ENCODE peak calls at places on chromosomes 5 and 9, in ten cellular contexts. One of them, this sample, is unnamed.

GRCh38 chr9:87216036-87216435 is 268.7 kb upstream of the GAS1 start:
- DNase-seq in heart left ventricle: no peak
- DNase-seq in prostate gland: no peak
- DNase-seq in adrenal gland: no peak
- DNase-seq in ovary: no peak
- DNase-seq in A549: no peak
- DNase-seq in GM12878: no peak
- DNase-seq in lower leg skin: no peak
- DNase-seq in erythroblast: no peak
- DNase-seq in uterus: no peak
- DNase-seq in this sample: no peak

GRCh38 chr5:94916619-94917018 is 298.1 kb downstream of the SLF1 start:
- DNase-seq in heart left ventricle: no peak
- DNase-seq in GM12878: no peak
- DNase-seq in ovary: no peak
- DNase-seq in erythroblast: no peak
- DNase-seq in uterus: no peak
- DNase-seq in adrenal gland: no peak
- DNase-seq in lower leg skin: no peak
- DNase-seq in prostate gland: peak; percentile 43
- DNase-seq in A549: no peak
- DNase-seq in this sample: no peak

GRCh38 chr5:53109436-53110127 is at the start of gene MOCS2:
- DNase-seq in adrenal gland: peak; percentile 95
- DNase-seq in lower leg skin: peak; percentile 85
- DNase-seq in uterus: peak; percentile 86
- DNase-seq in prostate gland: peak; percentile 86
- DNase-seq in A549: peak; percentile 94
- DNase-seq in GM12878: peak; percentile 64
- DNase-seq in ovary: peak; percentile 94
- DNase-seq in erythroblast: peak; percentile 91
- DNase-seq in heart left ventricle: peak; percentile 94
- DNase-seq in this sample: peak; percentile 91

GRCh38 chr5:181170996-181171395 is 23.6 kb downstream of the OR2V2 start:
- DNase-seq in heart left ventricle: no peak
- DNase-seq in prostate gland: no peak
- DNase-seq in ovary: no peak
- DNase-seq in uterus: no peak
- DNase-seq in A549: no peak
- DNase-seq in lower leg skin: no peak
- DNase-seq in adrenal gland: no peak
- DNase-seq in erythroblast: no peak
- DNase-seq in GM12878: no peak
- DNase-seq in this sample: no peak

GRCh38 chr5:32767948-32768427 is 56.9 kb downstream of the NPR3 start:
- DNase-seq in A549: peak; percentile 96
- DNase-seq in erythroblast: no peak
- DNase-seq in lower leg skin: no peak
- DNase-seq in heart left ventricle: no peak
- DNase-seq in GM12878: no peak
- DNase-seq in prostate gland: no peak
- DNase-seq in ovary: no peak
- DNase-seq in uterus: no peak
- DNase-seq in adrenal gland: peak; percentile 97
- DNase-seq in this sample: no peak

GRCh38 chr9:37220971-37221370 is 100.6 kb downstream of the ZCCHC7 start:
- DNase-seq in lower leg skin: no peak
- DNase-seq in adrenal gland: no peak
- DNase-seq in ovary: no peak
- DNase-seq in GM12878: no peak
- DNase-seq in prostate gland: no peak
- DNase-seq in uterus: no peak
- DNase-seq in erythroblast: no peak
- DNase-seq in A549: no peak
- DNase-seq in heart left ventricle: no peak
- DNase-seq in this sample: no peak

GRCh38 chr5:103232393-103232999 is 26.1 kb upstream of the MACIR start:
- DNase-seq in adrenal gland: peak; percentile 40
- DNase-seq in ovary: no peak
- DNase-seq in uterus: no peak
- DNase-seq in GM12878: no peak
- DNase-seq in heart left ventricle: no peak
- DNase-seq in erythroblast: peak; percentile 54
- DNase-seq in A549: peak; percentile 18
- DNase-seq in prostate gland: no peak
- DNase-seq in lower leg skin: no peak
- DNase-seq in this sample: peak; percentile 46

GRCh38 chr9:133348763-133349573 is 950 bp downstream of the RPL7A start:
- DNase-seq in ovary: no peak
- DNase-seq in adrenal gland: peak; percentile 51
- DNase-seq in erythroblast: peak; percentile 30
- DNase-seq in heart left ventricle: no peak
- DNase-seq in prostate gland: no peak
- DNase-seq in GM12878: no peak
- DNase-seq in lower leg skin: no peak
- DNase-seq in uterus: no peak
- DNase-seq in A549: no peak
- DNase-seq in this sample: no peak

GRCh38 chr5:43674536-43674935 is 71.6 kb downstream of the NNT start:
- DNase-seq in GM12878: no peak
- DNase-seq in erythroblast: no peak
- DNase-seq in ovary: no peak
- DNase-seq in A549: no peak
- DNase-seq in heart left ventricle: no peak
- DNase-seq in adrenal gland: no peak
- DNase-seq in uterus: no peak
- DNase-seq in lower leg skin: no peak
- DNase-seq in prostate gland: no peak
- DNase-seq in this sample: no peak

DNA sequence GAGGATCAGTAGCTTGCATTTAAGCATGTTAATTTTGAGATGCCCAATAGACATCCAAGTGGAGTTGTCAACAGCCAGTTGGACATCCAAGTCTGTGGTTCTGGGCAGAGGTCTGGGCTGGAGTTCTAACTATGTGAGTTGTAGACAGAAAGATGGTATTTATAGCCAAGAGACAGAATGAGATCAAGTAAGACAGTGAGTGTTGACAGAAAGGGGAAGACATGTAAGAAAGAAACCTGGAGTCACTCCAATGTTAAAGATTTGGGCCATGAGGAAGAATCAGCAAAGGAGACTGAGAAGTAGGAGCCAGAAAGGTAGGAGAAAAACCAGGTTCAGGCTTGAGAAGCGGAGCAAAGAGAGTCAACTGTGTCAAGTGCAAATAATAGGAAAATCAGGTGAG is 95.5 kb upstream of the PUM3 start:
- DNase-seq in GM12878: no peak
- DNase-seq in lower leg skin: no peak
- DNase-seq in adrenal gland: no peak
- DNase-seq in A549: no peak
- DNase-seq in heart left ventricle: no peak
- DNase-seq in uterus: no peak
- DNase-seq in ovary: no peak
- DNase-seq in erythroblast: no peak
- DNase-seq in prostate gland: no peak
- DNase-seq in this sample: no peak
- TF ChIP-seq POLR2A in GM12878: no peak
- TF ChIP-seq POLR2A in lower leg skin: no peak
- TF ChIP-seq POLR2A in adrenal gland: no peak
- TF ChIP-seq POLR2A in A549: no peak
- TF ChIP-seq POLR2A in heart left ventricle: no peak
- TF ChIP-seq POLR2A in uterus: no peak
- TF ChIP-seq POLR2A in ovary: no peak
- TF ChIP-seq POLR2A in erythroblast: no peak
- TF ChIP-seq POLR2A in prostate gland: no peak
- TF ChIP-seq POLR2A in this sample: no peak

DNA sequence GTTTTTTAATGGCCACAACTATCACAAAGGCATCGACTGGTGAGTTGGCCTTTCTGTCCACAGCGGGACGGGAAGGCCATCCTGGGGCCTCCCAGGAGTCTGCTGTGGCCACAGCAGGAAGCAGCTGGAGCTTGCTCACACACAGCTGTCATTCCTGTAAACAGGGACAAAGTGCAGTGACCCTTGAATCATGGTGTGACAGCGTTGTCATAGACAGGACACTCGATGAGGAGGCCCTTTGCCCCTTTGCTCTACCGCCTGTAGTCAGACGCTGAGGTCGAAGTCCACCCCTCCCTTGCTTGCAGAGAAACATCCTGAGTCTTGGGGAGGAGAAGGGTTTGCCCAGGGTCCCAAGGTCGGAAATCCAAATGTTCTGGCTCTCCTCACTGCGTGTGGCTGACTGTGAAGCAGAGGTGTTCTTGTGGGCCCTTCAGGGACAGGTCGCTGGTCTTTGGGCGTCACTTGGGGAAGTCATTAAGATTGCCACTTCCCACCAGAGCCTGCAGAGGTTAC is 35.1 kb downstream of the NDST1 start:
- DNase-seq in heart left ventricle: no peak
- DNase-seq in prostate gland: no peak
- DNase-seq in adrenal gland: peak; percentile 77
- DNase-seq in A549: no peak
- DNase-seq in ovary: peak; percentile 32
- DNase-seq in lower leg skin: no peak
- DNase-seq in uterus: no peak
- DNase-seq in erythroblast: no peak
- DNase-seq in GM12878: no peak
- DNase-seq in this sample: no peak
- TF ChIP-seq POLR2A in heart left ventricle: no peak
- TF ChIP-seq POLR2A in prostate gland: no peak
- TF ChIP-seq POLR2A in adrenal gland: peak; percentile 14
- TF ChIP-seq POLR2A in A549: no peak
- TF ChIP-seq POLR2A in ovary: no peak
- TF ChIP-seq POLR2A in lower leg skin: no peak
- TF ChIP-seq POLR2A in uterus: no peak
- TF ChIP-seq POLR2A in erythroblast: no peak
- TF ChIP-seq POLR2A in GM12878: no peak
- TF ChIP-seq POLR2A in this sample: no peak

GRCh38 chr9:131667576-131667975 is 72.3 kb downstream of the RAPGEF1 start:
- DNase-seq in heart left ventricle: no peak
- DNase-seq in prostate gland: no peak
- DNase-seq in GM12878: no peak
- DNase-seq in ovary: no peak
- DNase-seq in uterus: no peak
- DNase-seq in erythroblast: no peak
- DNase-seq in A549: no peak
- DNase-seq in lower leg skin: no peak
- DNase-seq in adrenal gland: no peak
- DNase-seq in this sample: no peak

GRCh38 chr9:131666029-131666428 is 73.8 kb downstream of the RAPGEF1 start:
- DNase-seq in lower leg skin: no peak
- DNase-seq in adrenal gland: no peak
- DNase-seq in ovary: no peak
- DNase-seq in A549: no peak
- DNase-seq in prostate gland: no peak
- DNase-seq in erythroblast: no peak
- DNase-seq in heart left ventricle: no peak
- DNase-seq in GM12878: no peak
- DNase-seq in uterus: no peak
- DNase-seq in this sample: no peak

GRCh38 chr9:131668057-131668438 is 71.8 kb downstream of the RAPGEF1 start:
- DNase-seq in ovary: no peak
- DNase-seq in prostate gland: no peak
- DNase-seq in uterus: no peak
- DNase-seq in adrenal gland: no peak
- DNase-seq in GM12878: no peak
- DNase-seq in heart left ventricle: no peak
- DNase-seq in lower leg skin: no peak
- DNase-seq in A549: no peak
- DNase-seq in erythroblast: no peak
- DNase-seq in this sample: no peak

GRCh38 chr9:131668439-131669233 is 71.2 kb downstream of the RAPGEF1 start:
- DNase-seq in ovary: no peak
- DNase-seq in lower leg skin: no peak
- DNase-seq in adrenal gland: peak; percentile 55
- DNase-seq in prostate gland: no peak
- DNase-seq in A549: no peak
- DNase-seq in heart left ventricle: no peak
- DNase-seq in GM12878: peak; percentile 62
- DNase-seq in uterus: peak; percentile 37
- DNase-seq in erythroblast: no peak
- DNase-seq in this sample: no peak

GRCh38 chr9:131666779-131667178 is 73.1 kb downstream of the RAPGEF1 start:
- DNase-seq in lower leg skin: no peak
- DNase-seq in prostate gland: no peak
- DNase-seq in ovary: no peak
- DNase-seq in A549: no peak
- DNase-seq in heart left ventricle: no peak
- DNase-seq in erythroblast: no peak
- DNase-seq in GM12878: no peak
- DNase-seq in adrenal gland: no peak
- DNase-seq in uterus: no peak
- DNase-seq in this sample: no peak
- TF ChIP-seq POLR2A in lower leg skin: no peak
- TF ChIP-seq POLR2A in prostate gland: no peak
- TF ChIP-seq POLR2A in ovary: no peak
- TF ChIP-seq POLR2A in A549: no peak
- TF ChIP-seq POLR2A in heart left ventricle: no peak
- TF ChIP-seq POLR2A in erythroblast: no peak
- TF ChIP-seq POLR2A in GM12878: no peak
- TF ChIP-seq POLR2A in adrenal gland: no peak
- TF ChIP-seq POLR2A in uterus: no peak
- TF ChIP-seq POLR2A in this sample: no peak

GRCh38 chr9:112750767-112751058 is 153 bp downstream of the SNX30 start:
- DNase-seq in GM12878: no peak
- DNase-seq in ovary: no peak
- DNase-seq in erythroblast: peak; percentile 66
- DNase-seq in heart left ventricle: no peak
- DNase-seq in adrenal gland: no peak
- DNase-seq in lower leg skin: no peak
- DNase-seq in uterus: no peak
- DNase-seq in prostate gland: peak; percentile 6
- DNase-seq in A549: no peak
- DNase-seq in this sample: no peak
- TF ChIP-seq POLR2A in GM12878: peak; percentile 54
- TF ChIP-seq POLR2A in ovary: no peak
- TF ChIP-seq POLR2A in erythroblast: no peak
- TF ChIP-seq POLR2A in heart left ventricle: no peak
- TF ChIP-seq POLR2A in adrenal gland: no peak
- TF ChIP-seq POLR2A in lower leg skin: no peak
- TF ChIP-seq POLR2A in uterus: no peak
- TF ChIP-seq POLR2A in prostate gland: no peak
- TF ChIP-seq POLR2A in A549: no peak
- TF ChIP-seq POLR2A in this sample: no peak